ENCODE peak calls at places on chromosomes 3 and 15, in six cellular contexts. B is activated CD8-positive, alpha-beta memory T cell treated with anti-CD3 and anti-CD28 coated beads for 1 hour; Q is activated gamma-delta T cell treated with Interleukin-2 at 50 U/mL for 16 hours; O is hippocampal formation; A is activated T-cell treated with anti-CD3 and anti-CD28 coated beads for 1 hour; L is left colon. I is an unnamed sample.
A peak's percentile ranks its signal among the peaks of the same experiment; 100 is the strongest.

GRCh38 chr3:180421711-180422110 is 180.3 kb upstream of the TTC14 start:
- DNase-seq in B (no peak), Q (no peak), O (no peak), A (no peak), L (no peak), I (no peak)

GRCh38 chr3:152497457-152497856 is 228.7 kb downstream of the MBNL1 start:
- DNase-seq in B (no peak), Q (no peak), O (no peak), A (no peak), L (no peak), I (no peak)

GRCh38 chr15:40929730-40930429 is 740 bp downstream of the DLL4 start:
- DNase-seq in B (no peak), Q (no peak), O (no peak), A (no peak), L (peak; percentile 71), I (no peak)

GRCh38 chr15:73081321-73081958 is 29.2 kb downstream of the NEO1 start:
- DNase-seq in B (no peak), Q (no peak), O (peak; percentile 65), A (no peak), L (no peak), I (no peak)

GRCh38 chr15:92952451-92952850 is 52.3 kb downstream of the CHD2 start:
- DNase-seq in B (no peak), Q (no peak), O (no peak), A (no peak), L (no peak), I (no peak)

GRCh38 chr15:50933353-50933752 is 24.9 kb downstream of the AP4E1 start:
- DNase-seq in B (no peak), Q (no peak), O (no peak), A (no peak), L (no peak), I (no peak)

GRCh38 chr3:264394-265156 is 68.0 kb downstream of the CHL1 start:
- DNase-seq in B (no peak), Q (no peak), O (no peak), A (no peak), L (no peak), I (no peak)

GRCh38 chr3:152638707-152639450 is 196.1 kb upstream of the P2RY1 start:
- DNase-seq in B (no peak), Q (no peak), O (peak; percentile 67), A (no peak), L (no peak), I (no peak)

GRCh38 chr3:8518138-8518537 is 16.5 kb downstream of the LMCD1 start:
- DNase-seq in B (no peak), Q (no peak), O (no peak), A (no peak), L (no peak), I (no peak)

GRCh38 chr3:170511371-170511770 is 74.5 kb downstream of the SLC7A14 start:
- DNase-seq in B (no peak), Q (no peak), O (no peak), A (no peak), L (no peak), I (no peak)

GRCh38 chr3:3821780-3822179 is 22.5 kb downstream of the LRRN1 start:
- DNase-seq in B (no peak), Q (no peak), O (no peak), A (no peak), L (no peak), I (no peak)

GRCh38 chr3:158771982-158772381 is 29.9 kb upstream of the MFSD1 start:
- DNase-seq in B (no peak), Q (no peak), O (no peak), A (no peak), L (no peak), I (no peak)

GRCh38 chr3:97684490-97684889 is 80.1 kb upstream of the ARL6 start:
- DNase-seq in B (no peak), Q (no peak), O (no peak), A (no peak), L (no peak), I (no peak)

GRCh38 chr3:165279471-165279870 is 83.3 kb upstream of the SLITRK3 start:
- DNase-seq in B (no peak), Q (no peak), O (no peak), A (no peak), L (no peak), I (no peak)

GRCh38 chr15:54722342-54722986 is 474.3 kb downstream of the RSL24D1 start:
- DNase-seq in B (no peak), Q (no peak), O (no peak), A (no peak), L (no peak), I (no peak)

I was measured in D721Med.